ENCODE peak calls at places on chromosomes 13 and 19, in four cellular contexts. T, C, V and E are unnamed samples.

GRCh38 chr13:42574011-42574410 is at the start of gene TNFSF11:
- DNase-seq in T (no peak), C (peak), V (no peak), E (no peak)

GRCh38 chr13:24075137-24075975 is 85.2 kb upstream of the SPATA13 start:
- DNase-seq in T (no peak), C (no peak), V (no peak), E (no peak)

GRCh38 chr13:78182813-78183212 is 264.2 kb upstream of the EDNRB start:
- DNase-seq in T (no peak), C (no peak), V (no peak), E (no peak)

GRCh38 chr13:62512194-62513141 is 1096.8 kb upstream of the PCDH20 start:
- DNase-seq in T (peak), C (no peak), V (no peak), E (peak)

GRCh38 chr19:13881692-13882418 is 4.9 kb downstream of the NANOS3 start:
- DNase-seq in T (no peak), C (peak), V (no peak), E (no peak)

GRCh38 chr19:48613024-48613851 is 1.6 kb downstream of the FAM83E start:
- DNase-seq in T (peak), C (no peak), V (no peak), E (no peak)

GRCh38 chr19:39970424-39970673 is 616 bp upstream of the PSMC4 start:
- DNase-seq in T (no peak), C (no peak), V (no peak), E (no peak)

GRCh38 chr19:3863648-3864047 is 5.2 kb downstream of the ZFR2 start:
- DNase-seq in T (no peak), C (no peak), V (no peak), E (no peak)

GRCh38 chr19:6753178-6754031 is 13.8 kb downstream of the SH2D3A start:
- DNase-seq in T (peak), C (peak), V (peak), E (peak)

GRCh38 chr19:47110521-47111080 is 3.0 kb downstream of the ZC3H4 start:
- DNase-seq in T (peak), C (peak), V (peak), E (no peak)